ENCODE peak calls at places on chromosome 5, in eight cellular contexts. One of them, this sample, is unnamed.
A peak's percentile ranks its signal among the peaks of the same experiment; 100 is the strongest.

GRCh38 chr5:95822038-95822407 is 503 bp downstream of the GLRX start:
- DNase-seq in nephron progenitor cell: peak; percentile 65
- DNase-seq in AG09309: no peak
- DNase-seq in choroid plexus epithelial cell: peak; percentile 48
- DNase-seq in progenitor cell of endocrine pancreas: no peak
- DNase-seq in activated T-cell treated with anti-CD3 and anti-CD28 coated beads for 4 hours: no peak
- DNase-seq in lung: no peak
- DNase-seq in transverse colon: peak; percentile 70
- DNase-seq in this sample: peak; percentile 61

GRCh38 chr5:67262202-67262601 is 65.6 kb upstream of the CD180 start:
- DNase-seq in nephron progenitor cell: no peak
- DNase-seq in progenitor cell of endocrine pancreas: no peak
- DNase-seq in transverse colon: no peak
- DNase-seq in lung: no peak
- DNase-seq in AG09309: no peak
- DNase-seq in activated T-cell treated with anti-CD3 and anti-CD28 coated beads for 4 hours: no peak
- DNase-seq in choroid plexus epithelial cell: no peak
- DNase-seq in this sample: no peak

GRCh38 chr5:72363146-72363802 is 43.1 kb downstream of the PTCD2 start:
- DNase-seq in progenitor cell of endocrine pancreas: no peak
- DNase-seq in AG09309: peak; percentile 35
- DNase-seq in lung: no peak
- DNase-seq in activated T-cell treated with anti-CD3 and anti-CD28 coated beads for 4 hours: no peak
- DNase-seq in transverse colon: no peak
- DNase-seq in nephron progenitor cell: no peak
- DNase-seq in choroid plexus epithelial cell: peak; percentile 89
- DNase-seq in this sample: peak; percentile 92

GRCh38 chr5:126851441-126852103 is 74.6 kb downstream of the LMNB1 start:
- DNase-seq in lung: no peak
- DNase-seq in transverse colon: no peak
- DNase-seq in nephron progenitor cell: no peak
- DNase-seq in progenitor cell of endocrine pancreas: no peak
- DNase-seq in activated T-cell treated with anti-CD3 and anti-CD28 coated beads for 4 hours: no peak
- DNase-seq in choroid plexus epithelial cell: no peak
- DNase-seq in AG09309: no peak
- DNase-seq in this sample: no peak

GRCh38 chr5:98721231-98721928 is 52.1 kb upstream of the RGMB start:
- DNase-seq in nephron progenitor cell: no peak
- DNase-seq in AG09309: no peak
- DNase-seq in activated T-cell treated with anti-CD3 and anti-CD28 coated beads for 4 hours: no peak
- DNase-seq in progenitor cell of endocrine pancreas: no peak
- DNase-seq in lung: no peak
- DNase-seq in transverse colon: no peak
- DNase-seq in choroid plexus epithelial cell: peak; percentile 31
- DNase-seq in this sample: peak; percentile 62

GRCh38 chr5:151775025-151775606 is 3.4 kb downstream of the G3BP1 start:
- DNase-seq in activated T-cell treated with anti-CD3 and anti-CD28 coated beads for 4 hours: no peak
- DNase-seq in AG09309: no peak
- DNase-seq in choroid plexus epithelial cell: no peak
- DNase-seq in nephron progenitor cell: no peak
- DNase-seq in transverse colon: no peak
- DNase-seq in progenitor cell of endocrine pancreas: no peak
- DNase-seq in lung: no peak
- DNase-seq in this sample: no peak

GRCh38 chr5:124760608-124761390 is 14.4 kb upstream of the ZNF608 start:
- DNase-seq in AG09309: no peak
- DNase-seq in activated T-cell treated with anti-CD3 and anti-CD28 coated beads for 4 hours: no peak
- DNase-seq in lung: no peak
- DNase-seq in progenitor cell of endocrine pancreas: no peak
- DNase-seq in nephron progenitor cell: no peak
- DNase-seq in transverse colon: no peak
- DNase-seq in choroid plexus epithelial cell: no peak
- DNase-seq in this sample: peak; percentile 18

GRCh38 chr5:36090033-36090432 is 23.4 kb upstream of the UGT3A2 start:
- DNase-seq in lung: no peak
- DNase-seq in progenitor cell of endocrine pancreas: no peak
- DNase-seq in AG09309: no peak
- DNase-seq in transverse colon: no peak
- DNase-seq in activated T-cell treated with anti-CD3 and anti-CD28 coated beads for 4 hours: no peak
- DNase-seq in nephron progenitor cell: no peak
- DNase-seq in choroid plexus epithelial cell: peak; percentile 57
- DNase-seq in this sample: peak; percentile 51

This sample was measured in iris pigment epithelial cell.